ENCODE peak calls at places on chromosome 6, in nine cellular contexts. E, G, S, N, R, Z, U, L and B are unnamed samples.

GRCh38 chr6:144657691-144658090 is 372.6 kb downstream of the UTRN start:
- DNase-seq in E (peak; percentile 78), L (peak; percentile 46), U (peak; percentile 8), Z (no peak), R (peak; percentile 56), N (peak; percentile 53), S (no peak), G (peak; percentile 61), B (no peak)

GRCh38 chr6:39521826-39522377 is 199.4 kb upstream of the KCNK16 start:
- DNase-seq in Z (no peak), U (no peak), L (no peak), N (no peak), G (no peak), E (no peak), S (no peak), R (no peak), B (peak; percentile 42)

GRCh38 chr6:22447191-22447590 is 122.2 kb upstream of the HDGFL1 start:
- DNase-seq in U (no peak), Z (no peak), E (no peak), L (no peak), R (no peak), S (no peak), G (no peak), N (no peak), B (no peak)

GRCh38 chr6:45801471-45802289 is 214.0 kb downstream of the CLIC5 start:
- DNase-seq in R (no peak), L (no peak), G (no peak), S (no peak), N (no peak), E (peak; percentile 72), U (no peak), Z (no peak), B (no peak)

GRCh38 chr6:168441434-168442391 is 729 bp downstream of the SMOC2 start:
- DNase-seq in Z (no peak), N (no peak), G (no peak), L (no peak), R (no peak), E (no peak), S (no peak), U (no peak), B (no peak)

GRCh38 chr6:169981051-169981450 is 229.6 kb downstream of the ERMARD start:
- DNase-seq in Z (peak; percentile 41), L (no peak), N (no peak), E (no peak), U (no peak), S (no peak), R (no peak), G (no peak), B (no peak)

GRCh38 chr6:141752677-141753076 is 380.0 kb upstream of the GJE1 start:
- DNase-seq in N (no peak), E (no peak), S (no peak), G (no peak), Z (no peak), R (no peak), U (no peak), L (no peak), B (no peak)

GRCh38 chr6:18242062-18242851 is 22.1 kb downstream of the DEK start:
- DNase-seq in L (peak; percentile 23), Z (no peak), U (peak; percentile 93), E (peak; percentile 97), G (peak; percentile 34), S (no peak), R (no peak), N (peak; percentile 92), B (peak; percentile 79)

GRCh38 chr6:105482227-105482839 is 79.5 kb upstream of the PREP start:
- DNase-seq in Z (no peak), R (no peak), N (no peak), S (no peak), E (peak; percentile 87), G (peak; percentile 55), U (peak; percentile 65), L (no peak), B (peak; percentile 52)

GRCh38 chr6:65410309-65410708 is 296.7 kb downstream of the EYS start:
- DNase-seq in Z (no peak), N (no peak), R (no peak), S (no peak), L (no peak), G (no peak), E (no peak), U (no peak), B (no peak)

GRCh38 chr6:169986848-169987498 is 235.6 kb downstream of the ERMARD start:
- DNase-seq in S (no peak), G (no peak), L (no peak), N (no peak), U (no peak), R (no peak), E (no peak), Z (no peak), B (no peak)

GRCh38 chr6:170152111-170152926 is 138.6 kb downstream of the DLL1 start:
- DNase-seq in E (peak; percentile 26), R (peak; percentile 70), N (no peak), G (peak; percentile 78), U (no peak), S (no peak), L (peak; percentile 63), Z (peak; percentile 70), B (no peak)